ENCODE peak calls at places on chromosomes 11 and 22, in four cellular contexts. One of them, this sample, is unnamed.

GRCh38 chr11:24389575-24389974 is 107.3 kb upstream of the LUZP2 start:
- DNase-seq in heart left ventricle: no peak
- DNase-seq in breast epithelium: no peak
- DNase-seq in adrenal gland: no peak
- DNase-seq in this sample: no peak

GRCh38 chr11:74849525-74850391 is 99.1 kb downstream of the XRRA1 start:
- DNase-seq in heart left ventricle: peak; percentile 21
- DNase-seq in breast epithelium: no peak
- DNase-seq in adrenal gland: no peak
- DNase-seq in this sample: no peak

GRCh38 chr11:128716661-128717210 is 22.9 kb downstream of the FLI1 start:
- DNase-seq in heart left ventricle: no peak
- DNase-seq in breast epithelium: no peak
- DNase-seq in adrenal gland: no peak
- DNase-seq in this sample: no peak

GRCh38 chr11:61667684-61668320 is 12.4 kb upstream of the DAGLA start:
- DNase-seq in heart left ventricle: no peak
- DNase-seq in breast epithelium: no peak
- DNase-seq in adrenal gland: no peak
- DNase-seq in this sample: no peak

GRCh38 chr11:76283190-76283589 is 76.9 kb upstream of the WNT11 start:
- DNase-seq in heart left ventricle: no peak
- DNase-seq in breast epithelium: no peak
- DNase-seq in adrenal gland: no peak
- DNase-seq in this sample: no peak

GRCh38 chr11:37076866-37077265 is 478.8 kb upstream of the RAG2 start:
- DNase-seq in heart left ventricle: no peak
- DNase-seq in breast epithelium: no peak
- DNase-seq in adrenal gland: no peak
- DNase-seq in this sample: no peak

GRCh38 chr22:29727248-29727551 is 7.4 kb downstream of the CABP7 start:
- DNase-seq in heart left ventricle: no peak
- DNase-seq in breast epithelium: no peak
- DNase-seq in adrenal gland: no peak
- DNase-seq in this sample: peak; percentile 28

GRCh38 chr11:62794201-62794775 is 2.5 kb upstream of the TMEM223 start:
- DNase-seq in heart left ventricle: no peak
- DNase-seq in breast epithelium: no peak
- DNase-seq in adrenal gland: no peak
- DNase-seq in this sample: no peak

GRCh38 chr11:12864316-12865156 is 144.6 kb upstream of the RASSF10 start:
- DNase-seq in heart left ventricle: no peak
- DNase-seq in breast epithelium: no peak
- DNase-seq in adrenal gland: no peak
- DNase-seq in this sample: no peak

GRCh38 chr11:866481-866880 is 23.8 kb downstream of the TSPAN4 start:
- DNase-seq in heart left ventricle: no peak
- DNase-seq in breast epithelium: no peak
- DNase-seq in adrenal gland: no peak
- DNase-seq in this sample: no peak

GRCh38 chr11:1352696-1353382 is 36.9 kb upstream of the BRSK2 start:
- DNase-seq in heart left ventricle: no peak
- DNase-seq in breast epithelium: no peak
- DNase-seq in adrenal gland: no peak
- DNase-seq in this sample: no peak

GRCh38 chr11:21567628-21568290 is 625.1 kb upstream of the ANO5 start:
- DNase-seq in heart left ventricle: no peak
- DNase-seq in breast epithelium: no peak
- DNase-seq in adrenal gland: no peak
- DNase-seq in this sample: no peak

GRCh38 chr11:113710989-113711388 is 4.9 kb upstream of the TMPRSS5 start:
- DNase-seq in heart left ventricle: no peak
- DNase-seq in breast epithelium: no peak
- DNase-seq in adrenal gland: no peak
- DNase-seq in this sample: no peak

GRCh38 chr11:66847461-66848232 is 4.4 kb downstream of the RCE1 start:
- DNase-seq in heart left ventricle: peak; percentile 4
- DNase-seq in breast epithelium: no peak
- DNase-seq in adrenal gland: peak; percentile 52
- DNase-seq in this sample: no peak

GRCh38 chr11:17347676-17348075 is 3.9 kb upstream of the NCR3LG1 start:
- DNase-seq in heart left ventricle: no peak
- DNase-seq in breast epithelium: no peak
- DNase-seq in adrenal gland: no peak
- DNase-seq in this sample: no peak

GRCh38 chr11:61024938-61025818 is 53.7 kb downstream of the CD6 start:
- DNase-seq in heart left ventricle: no peak
- DNase-seq in breast epithelium: no peak
- DNase-seq in adrenal gland: no peak
- DNase-seq in this sample: no peak

GRCh38 chr22:24107668-24108067 is 73.6 kb upstream of the SUSD2 start:
- DNase-seq in heart left ventricle: peak; percentile 85
- DNase-seq in breast epithelium: peak; percentile 89
- DNase-seq in adrenal gland: peak; percentile 93
- DNase-seq in this sample: peak; percentile 93

GRCh38 chr22:37030560-37031281 is 11.2 kb downstream of the MPST start:
- DNase-seq in heart left ventricle: no peak
- DNase-seq in breast epithelium: no peak
- DNase-seq in adrenal gland: no peak
- DNase-seq in this sample: no peak

GRCh38 chr11:46560300-46561025 is 33.4 kb downstream of the AMBRA1 start:
- DNase-seq in heart left ventricle: no peak
- DNase-seq in breast epithelium: no peak
- DNase-seq in adrenal gland: no peak
- DNase-seq in this sample: no peak

GRCh38 chr22:24848559-24849168 is 42.7 kb downstream of the SGSM1 start:
- DNase-seq in heart left ventricle: no peak
- DNase-seq in breast epithelium: no peak
- DNase-seq in adrenal gland: no peak
- DNase-seq in this sample: no peak

GRCh38 chr11:68978931-68979591 is 1.7 kb downstream of the MRGPRD start:
- DNase-seq in heart left ventricle: peak; percentile 33
- DNase-seq in breast epithelium: no peak
- DNase-seq in adrenal gland: peak; percentile 23
- DNase-seq in this sample: no peak

GRCh38 chr11:77525455-77526091 is 51.7 kb upstream of the PAK1 start:
- DNase-seq in heart left ventricle: no peak
- DNase-seq in breast epithelium: no peak
- DNase-seq in adrenal gland: no peak
- DNase-seq in this sample: no peak

GRCh38 chr11:910044-910588 is 494 bp downstream of the CHID1 start:
- DNase-seq in heart left ventricle: no peak
- DNase-seq in breast epithelium: no peak
- DNase-seq in adrenal gland: no peak
- DNase-seq in this sample: no peak

GRCh38 chr22:46612904-46613605 is 7.1 kb upstream of the GRAMD4 start:
- DNase-seq in heart left ventricle: no peak
- DNase-seq in breast epithelium: no peak
- DNase-seq in adrenal gland: no peak
- DNase-seq in this sample: no peak

GRCh38 chr11:45085657-45086501 is 60.6 kb upstream of the PRDM11 start:
- DNase-seq in heart left ventricle: no peak
- DNase-seq in breast epithelium: no peak
- DNase-seq in adrenal gland: no peak
- DNase-seq in this sample: no peak

GRCh38 chr11:75425422-75425821 is 7.6 kb downstream of the KLHL35 start:
- DNase-seq in heart left ventricle: no peak
- DNase-seq in breast epithelium: no peak
- DNase-seq in adrenal gland: no peak
- DNase-seq in this sample: no peak

GRCh38 chr11:8871283-8871775 is 39.7 kb upstream of the AKIP1 start:
- DNase-seq in heart left ventricle: peak; percentile 86
- DNase-seq in breast epithelium: peak; percentile 56
- DNase-seq in adrenal gland: peak; percentile 83
- DNase-seq in this sample: peak; percentile 78

GRCh38 chr22:26589367-26589844 is 526 bp downstream of the TPST2 start:
- DNase-seq in heart left ventricle: peak; percentile 31
- DNase-seq in breast epithelium: no peak
- DNase-seq in adrenal gland: peak; percentile 64
- DNase-seq in this sample: peak; percentile 33

GRCh38 chr22:49011769-49012598 is 815.7 kb downstream of the BRD1 start:
- DNase-seq in heart left ventricle: no peak
- DNase-seq in breast epithelium: no peak
- DNase-seq in adrenal gland: peak; percentile 52
- DNase-seq in this sample: no peak

GRCh38 chr11:27627979-27628378 is 72.3 kb downstream of the BDNF start:
- DNase-seq in heart left ventricle: no peak
- DNase-seq in breast epithelium: no peak
- DNase-seq in adrenal gland: no peak
- DNase-seq in this sample: no peak

GRCh38 chr11:61140416-61140815 is 20.8 kb downstream of the VPS37C start:
- DNase-seq in heart left ventricle: no peak
- DNase-seq in breast epithelium: no peak
- DNase-seq in adrenal gland: no peak
- DNase-seq in this sample: no peak

GRCh38 chr11:2511421-2512369 is 66.9 kb downstream of the KCNQ1 start:
- DNase-seq in heart left ventricle: peak; percentile 56
- DNase-seq in breast epithelium: peak; percentile 17
- DNase-seq in adrenal gland: peak; percentile 64
- DNase-seq in this sample: peak; percentile 11

GRCh38 chr11:2220173-2220771 is 48.7 kb upstream of the TH start:
- DNase-seq in heart left ventricle: no peak
- DNase-seq in breast epithelium: no peak
- DNase-seq in adrenal gland: no peak
- DNase-seq in this sample: no peak

GRCh38 chr11:68977781-68978625 is 2.8 kb downstream of the MRGPRD start:
- DNase-seq in heart left ventricle: no peak
- DNase-seq in breast epithelium: no peak
- DNase-seq in adrenal gland: peak; percentile 38
- DNase-seq in this sample: no peak

GRCh38 chr11:62755086-62755615 is 1.2 kb upstream of the ZBTB3 start:
- DNase-seq in heart left ventricle: no peak
- DNase-seq in breast epithelium: no peak
- DNase-seq in adrenal gland: no peak
- DNase-seq in this sample: no peak

GRCh38 chr11:46293616-46294015 is 16.2 kb downstream of the CREB3L1 start:
- DNase-seq in heart left ventricle: no peak
- DNase-seq in breast epithelium: no peak
- DNase-seq in adrenal gland: no peak
- DNase-seq in this sample: no peak

GRCh38 chr11:74321487-74322188 is 10.2 kb upstream of the P4HA3 start:
- DNase-seq in heart left ventricle: no peak
- DNase-seq in breast epithelium: no peak
- DNase-seq in adrenal gland: peak; percentile 56
- DNase-seq in this sample: no peak

GRCh38 chr22:22823126-22823804 is 64.4 kb upstream of the IGLL5 start:
- DNase-seq in heart left ventricle: no peak
- DNase-seq in breast epithelium: no peak
- DNase-seq in adrenal gland: no peak
- DNase-seq in this sample: no peak
- H3K4me3 ChIP-seq in heart left ventricle: no peak overlapping the region
- H3K4me3 ChIP-seq in breast epithelium: no peak overlapping the region
- H3K4me3 ChIP-seq in adrenal gland: no peak overlapping the region
- H3K4me3 ChIP-seq in this sample: no peak overlapping the region

GRCh38 chr11:72024073-72024749 is 25.5 kb downstream of the IL18BP start:
- DNase-seq in heart left ventricle: no peak
- DNase-seq in breast epithelium: no peak
- DNase-seq in adrenal gland: no peak
- DNase-seq in this sample: no peak
- H3K27ac ChIP-seq in heart left ventricle: no peak overlapping the region
- H3K27ac ChIP-seq in breast epithelium: peak overlapping the region; percentile 67
- H3K27ac ChIP-seq in adrenal gland: no peak overlapping the region
- H3K27ac ChIP-seq in this sample: peak overlapping the region; percentile 74

GRCh38 chr11:70268526-70268925 is 2.0 kb upstream of the PPFIA1 start:
- DNase-seq in heart left ventricle: no peak
- DNase-seq in breast epithelium: no peak
- DNase-seq in adrenal gland: no peak
- DNase-seq in this sample: no peak

GRCh38 chr11:70271635-70271953 is 1.1 kb downstream of the PPFIA1 start:
- DNase-seq in heart left ventricle: no peak
- DNase-seq in breast epithelium: no peak
- DNase-seq in adrenal gland: no peak
- DNase-seq in this sample: no peak

GRCh38 chr11:70270877-70271634 is 566 bp downstream of the PPFIA1 start:
- DNase-seq in heart left ventricle: peak; percentile 36
- DNase-seq in breast epithelium: no peak
- DNase-seq in adrenal gland: peak; percentile 64
- DNase-seq in this sample: no peak

GRCh38 chr11:70272009-70272408 is 1.5 kb downstream of the PPFIA1 start:
- DNase-seq in heart left ventricle: no peak
- DNase-seq in breast epithelium: no peak
- DNase-seq in adrenal gland: no peak
- DNase-seq in this sample: no peak

DNA sequence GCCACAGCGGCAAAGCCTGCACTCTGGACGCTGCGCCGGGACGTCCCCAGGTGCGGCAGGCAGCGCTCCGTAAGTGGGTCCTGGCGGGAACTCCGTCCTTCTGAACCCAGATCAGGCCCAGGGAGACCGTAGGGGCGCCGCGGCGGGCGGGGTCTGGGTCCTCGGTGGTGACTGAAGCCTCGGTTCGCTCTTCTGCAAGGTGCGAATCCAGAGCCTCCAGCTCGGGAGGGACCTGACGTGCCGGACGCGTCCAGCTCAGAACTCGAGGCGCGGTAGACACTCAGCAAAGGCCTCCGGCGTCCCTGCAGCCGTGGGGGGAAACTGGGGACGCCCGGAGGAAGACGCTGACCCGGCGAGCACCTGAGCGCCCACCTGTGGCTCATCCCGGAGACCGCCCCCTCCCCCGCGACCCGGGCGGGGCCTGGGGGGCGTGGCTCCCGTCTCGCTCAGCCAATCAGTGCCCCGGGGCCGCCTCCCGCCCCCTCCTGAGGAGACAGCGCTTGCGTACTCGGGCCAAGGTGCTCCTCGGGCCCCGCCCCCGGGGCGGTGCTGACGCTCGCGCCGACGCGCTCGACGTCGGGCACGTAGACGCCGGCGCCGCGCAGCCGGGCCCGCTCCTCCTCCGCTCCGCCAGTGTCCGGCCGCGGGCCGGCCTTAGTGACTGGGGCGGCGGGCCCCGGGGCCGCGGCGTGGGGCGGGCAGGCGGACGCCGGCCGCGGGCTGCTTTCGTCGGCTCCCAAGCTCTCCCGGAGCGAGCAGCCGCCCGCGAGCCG is at the start of gene PPFIA1:
- DNase-seq in heart left ventricle: peak; percentile 96
- DNase-seq in breast epithelium: peak; percentile 96
- DNase-seq in adrenal gland: peak; percentile 97
- DNase-seq in this sample: peak; percentile 95
- TF ChIP-seq POLR2A in heart left ventricle: peak; percentile 97
- TF ChIP-seq POLR2A in breast epithelium: peak; percentile 56
- TF ChIP-seq POLR2A in adrenal gland: peak; percentile 98
- TF ChIP-seq POLR2A in this sample: peak; percentile 96

GRCh38 chr11:102449651-102450570 is 2.7 kb downstream of the TMEM123 start:
- DNase-seq in heart left ventricle: no peak
- DNase-seq in breast epithelium: no peak
- DNase-seq in adrenal gland: no peak
- DNase-seq in this sample: no peak
- H3K4me3 ChIP-seq in heart left ventricle: no peak overlapping the region
- H3K4me3 ChIP-seq in breast epithelium: peak overlapping the region; percentile 86
- H3K4me3 ChIP-seq in adrenal gland: no peak overlapping the region
- H3K4me3 ChIP-seq in this sample: no peak overlapping the region

This sample was measured in uterus.